ENCODE peak calls at places on chromosomes 5 and 9, in nine cellular contexts. R, B, W, N, U, O, F, C and S are unnamed samples.

GRCh38 chr5:37133939-37134338 is 115.2 kb downstream of the CPLANE1 start:
- DNase-seq in C (no peak), R (no peak), W (no peak), B (peak; percentile 6), U (no peak), F (no peak), N (no peak), O (no peak), S (no peak)

GRCh38 chr5:116892993-116893392 is 318.4 kb upstream of the SEMA6A start:
- DNase-seq in R (no peak), F (no peak), N (no peak), O (no peak), U (no peak), B (no peak), C (no peak), W (no peak), S (no peak)

GRCh38 chr5:135191084-135191826 is 157.2 kb upstream of the PITX1 start:
- DNase-seq in R (peak; percentile 91), C (peak; percentile 86), W (peak; percentile 88), B (no peak), O (peak; percentile 69), N (peak; percentile 93), U (peak; percentile 88), F (peak; percentile 72), S (no peak)

GRCh38 chr9:19310246-19310645 is 69.8 kb downstream of the RPS6 start:
- DNase-seq in N (no peak), B (no peak), R (no peak), O (no peak), F (no peak), C (no peak), U (no peak), W (no peak), S (no peak)

GRCh38 chr9:119811030-119811429 is 441.8 kb upstream of the BRINP1 start:
- DNase-seq in O (no peak), R (no peak), C (no peak), B (peak; percentile 71), N (no peak), F (no peak), U (no peak), W (no peak), S (peak; percentile 46)

GRCh38 chr5:53476531-53477480 is 3.6 kb upstream of the FST start:
- DNase-seq in B (no peak), F (no peak), O (no peak), C (no peak), W (no peak), R (no peak), U (no peak), N (no peak), S (no peak)

GRCh38 chr5:154850255-154851062 is at the start of gene FAXDC2:
- DNase-seq in W (peak; percentile 89), N (no peak), R (peak; percentile 50), C (peak; percentile 26), F (peak; percentile 63), O (peak; percentile 87), U (no peak), B (peak; percentile 59), S (peak; percentile 56)

GRCh38 chr9:134069536-134070399 is 1.9 kb upstream of the BRD3 start:
- DNase-seq in U (peak; percentile 31), N (no peak), F (no peak), B (no peak), W (peak; percentile 58), O (no peak), C (no peak), R (no peak), S (no peak)

GRCh38 chr9:3863114-3863528 is 337.3 kb upstream of the RFX3 start:
- DNase-seq in N (no peak), B (peak; percentile 84), F (no peak), W (no peak), C (no peak), O (no peak), U (no peak), R (no peak), S (peak; percentile 54)

GRCh38 chr5:61177070-61177469 is 14.8 kb upstream of the SMIM15 start:
- DNase-seq in O (no peak), B (no peak), R (no peak), N (no peak), U (no peak), F (no peak), C (no peak), W (no peak), S (no peak)

GRCh38 chr5:60961685-60962084 is 16.7 kb downstream of the NDUFAF2 start:
- DNase-seq in U (no peak), F (no peak), C (no peak), N (no peak), B (peak; percentile 18), O (no peak), R (no peak), W (no peak), S (peak; percentile 23)

GRCh38 chr5:11258001-11258400 is 497.0 kb upstream of the DAP start:
- DNase-seq in W (no peak), F (no peak), R (no peak), B (no peak), N (no peak), O (no peak), C (no peak), U (no peak), S (no peak)

GRCh38 chr9:69019808-69020207 is 5.9 kb upstream of the PRKACG start:
- DNase-seq in R (no peak), C (no peak), W (no peak), O (no peak), F (no peak), N (no peak), U (no peak), B (no peak), S (no peak)

GRCh38 chr9:96169488-96169887 is 132.5 kb downstream of the HSD17B3 start:
- DNase-seq in W (peak; percentile 94), F (no peak), N (peak; percentile 55), R (peak; percentile 84), O (peak; percentile 38), U (peak; percentile 74), B (no peak), C (peak; percentile 18), S (no peak)

GRCh38 chr9:25226901-25227686 is 451.1 kb downstream of the TUSC1 start:
- DNase-seq in U (no peak), F (no peak), W (no peak), B (no peak), N (no peak), R (no peak), C (no peak), O (no peak), S (no peak)

GRCh38 chr9:113853333-113853732 is 22.8 kb upstream of the ZNF618 start:
- DNase-seq in O (no peak), N (peak; percentile 23), C (no peak), U (no peak), F (no peak), W (no peak), R (peak; percentile 36), B (no peak), S (no peak)

DNA sequence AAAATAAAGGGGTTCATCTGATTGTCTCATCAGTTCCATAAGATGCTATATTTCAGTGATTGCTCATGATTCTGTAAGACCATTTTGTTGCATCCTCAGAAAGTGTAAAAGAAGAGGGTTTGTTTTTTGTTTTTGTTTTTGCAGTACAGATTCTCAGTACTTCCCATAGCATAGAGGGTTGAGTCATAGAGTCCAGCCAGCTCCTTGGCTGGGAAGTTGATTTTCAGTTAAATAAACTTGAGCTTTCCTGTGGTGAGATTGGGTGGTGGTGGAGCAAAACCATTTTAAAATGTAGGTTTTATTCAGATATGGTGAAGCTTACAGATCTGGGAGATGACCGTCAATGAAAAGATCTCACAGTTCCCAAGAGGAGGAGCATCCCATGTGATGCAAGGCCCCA is 48.2 kb downstream of the DAPK1 start:
- DNase-seq in F (no peak), O (no peak), R (no peak), W (no peak), U (no peak), C (no peak), B (no peak), N (no peak), S (no peak)
- TF ChIP-seq CTCF in F (no peak), O (no peak), R (no peak), W (no peak), U (no peak), C (no peak), B (no peak), N (no peak), S (no peak)

GRCh38 chr5:1488882-1489680 is 34.7 kb downstream of the LPCAT1 start:
- DNase-seq in O (no peak), W (no peak), B (peak; percentile 39), F (no peak), C (no peak), R (no peak), N (no peak), U (no peak), S (peak; percentile 15)
- TF ChIP-seq CTCF in O (no peak), W (no peak), B (no peak), F (no peak), C (no peak), R (no peak), N (no peak), U (no peak), S (no peak)

GRCh38 chr9:127232833-127233549 is 31.6 kb upstream of the GARNL3 start:
- DNase-seq in O (no peak), B (no peak), U (no peak), R (no peak), N (no peak), C (no peak), W (no peak), F (no peak), S (no peak)

GRCh38 chr9:127233582-127234350 is 30.8 kb upstream of the GARNL3 start:
- DNase-seq in C (no peak), R (no peak), W (no peak), B (no peak), N (no peak), F (no peak), U (no peak), O (no peak), S (no peak)

GRCh38 chr9:127231666-127232065 is 32.9 kb upstream of the GARNL3 start:
- DNase-seq in O (no peak), R (no peak), F (no peak), N (no peak), C (no peak), U (no peak), W (no peak), B (no peak), S (no peak)

GRCh38 chr9:127225747-127226646 is 38.6 kb upstream of the GARNL3 start:
- DNase-seq in C (no peak), W (no peak), N (peak; percentile 30), B (no peak), F (no peak), U (peak; percentile 36), R (no peak), O (no peak), S (no peak)

GRCh38 chr9:127229691-127230417 is 34.7 kb upstream of the GARNL3 start:
- DNase-seq in N (no peak), F (no peak), C (no peak), U (no peak), W (no peak), R (no peak), O (no peak), B (no peak), S (no peak)
- TF ChIP-seq CTCF in N (no peak), F (no peak), C (no peak), U (no peak), W (no peak), R (no peak), O (no peak), B (no peak), S (no peak)

GRCh38 chr5:149765932-149766331 is 35.8 kb downstream of the PPARGC1B start:
- DNase-seq in U (no peak), F (no peak), N (no peak), O (no peak), W (no peak), B (no peak), C (no peak), R (no peak), S (no peak)
- TF ChIP-seq CTCF in U (no peak), F (no peak), N (peak; percentile 17), O (no peak), W (no peak), B (no peak), C (peak; percentile 33), R (peak; percentile 42), S (no peak)

GRCh38 chr9:99855467-99856176 is 33.9 kb downstream of the NR4A3 start:
- DNase-seq in B (no peak), W (no peak), F (no peak), O (no peak), C (no peak), R (no peak), U (no peak), N (no peak), S (no peak)
- TF ChIP-seq CTCF in B (no peak), W (no peak), F (no peak), O (no peak), C (peak; percentile 28), R (no peak), U (no peak), N (no peak), S (no peak)